ENCODE peak calls at places on chromosomes 5 and 9, in seven cellular contexts. Z is A549; S is SK-N-SH; Q is left ventricle myocardium inferior; B is tibial artery; M is neural progenitor cell; X is CD8-positive, alpha-beta T cell. F is an unnamed sample. For H3K9me3, the result is how much of the 10 kb centered on the place peaks cover.

GRCh38 chr9:130932220-130933069 is 6.6 kb downstream of the FIBCD1 start:
- DNase-seq in X (no peak), Z (no peak), Q (peak), B (no peak), S (no peak), M (peak), F (no peak)

GRCh38 chr5:11588803-11589202 is 315.4 kb downstream of the CTNND2 start:
- DNase-seq in M (peak), B (no peak), Q (no peak), Z (no peak), X (no peak), S (no peak), F (no peak)

GRCh38 chr5:172451771-172452197 is 2.5 kb downstream of the SH3PXD2B start:
- DNase-seq in S (no peak), M (no peak), Q (no peak), X (no peak), B (peak), Z (peak), F (no peak)

GRCh38 chr5:108728566-108729305 is 19.0 kb upstream of the FER start:
- DNase-seq in X (peak), M (no peak), Q (no peak), S (peak), B (no peak), Z (no peak), F (peak)

GRCh38 chr9:112069318-112070169 is 105.6 kb downstream of the SUSD1 start:
- DNase-seq in Q (no peak), X (no peak), B (no peak), M (no peak), Z (peak), S (no peak), F (no peak)

GRCh38 chr9:18821794-18822193 is 211.2 kb downstream of the SAXO1 start:
- DNase-seq in Q (no peak), M (no peak), Z (no peak), X (no peak), B (no peak), S (no peak), F (no peak)

GRCh38 chr5:139725073-139725830 is 70.4 kb upstream of the PSD2 start:
- DNase-seq in M (no peak), Z (no peak), S (peak), Q (no peak), B (peak), X (no peak), F (no peak)

GRCh38 chr9:38671372-38671731 is 48.6 kb downstream of the FAM240B start:
- DNase-seq in B (no peak), X (no peak), M (no peak), Q (no peak), S (no peak), Z (no peak), F (no peak)

GRCh38 chr5:147507480-147508126 is 2.3 kb downstream of the DPYSL3 start:
- DNase-seq in X (no peak), M (no peak), S (no peak), Q (no peak), Z (no peak), B (peak), F (no peak)

GRCh38 chr5:80129146-80129545 is 94.0 kb downstream of the THBS4 start:
- DNase-seq in Z (no peak), S (no peak), B (no peak), X (no peak), Q (no peak), M (no peak), F (no peak)

GRCh38 chr9:124699575-124699974 is 71.5 kb downstream of the NR6A1 start:
- DNase-seq in M (no peak), Q (no peak), X (no peak), S (no peak), B (no peak), Z (no peak), F (no peak)

GRCh38 chr5:162593881-162594280 is 526.3 kb downstream of the GABRG2 start:
- DNase-seq in S (peak), Q (no peak), Z (peak), B (no peak), X (no peak), M (no peak), F (no peak)

GRCh38 chr5:172872997-172873491 is 39.0 kb downstream of the ERGIC1 start:
- DNase-seq in Z (no peak), Q (peak), B (peak), S (no peak), M (no peak), X (no peak), F (no peak)

GRCh38 chr9:97747201-97747965 is 50.2 kb upstream of the XPA start:
- DNase-seq in X (no peak), Q (no peak), S (no peak), Z (no peak), M (peak), B (no peak), F (no peak)

GRCh38 chr9:98255578-98256296 is at the start of gene TBC1D2:
- DNase-seq in Q (peak), M (peak), X (peak), S (peak), B (peak), Z (peak), F (peak)

GRCh38 chr5:167463939-167464338 is 827.5 kb upstream of the WWC1 start:
- DNase-seq in X (no peak), Q (no peak), S (no peak), Z (no peak), B (no peak), M (no peak), F (no peak)
- H3K9me3 ChIP-seq in X (under half), Q (under half), S (under half), Z (under half), B (under half), M (under half), F (under half)

DNA sequence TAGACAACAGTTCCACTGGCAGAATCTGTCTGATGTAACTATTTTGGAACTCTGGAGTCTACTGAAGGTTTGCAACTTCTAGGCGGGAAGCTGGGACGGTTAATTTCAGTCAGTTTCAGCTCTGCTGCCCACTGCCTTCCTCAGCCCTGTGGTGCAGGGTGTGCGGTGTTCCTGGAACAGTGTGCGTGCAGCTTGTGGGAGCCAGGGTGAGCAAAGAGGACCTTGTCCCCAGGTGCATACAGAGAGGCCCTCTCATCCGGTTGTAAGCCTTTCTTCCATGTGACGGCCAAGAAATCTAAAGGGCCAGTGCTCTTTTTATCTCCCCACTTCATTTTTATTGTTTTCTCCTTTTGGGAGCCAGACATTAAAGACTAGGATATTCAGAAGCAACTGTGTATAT is 114.6 kb downstream of the EHMT1 start:
- DNase-seq in Q (no peak), X (no peak), M (no peak), Z (no peak), B (no peak), S (no peak), F (no peak)
- H3K9me3 ChIP-seq in Q (under half), X (under half), M (under half), Z (under half), B (under half), S (under half), F (under half)

GRCh38 chr9:137984520-137985257 is 107.1 kb downstream of the CACNA1B start:
- DNase-seq in M (no peak), Z (no peak), S (no peak), Q (no peak), B (no peak), X (no peak), F (no peak)
- H3K9me3 ChIP-seq in M (under half), Z (under half), S (under half), Q (under half), B (under half), X (under half), F (under half)

GRCh38 chr5:67748165-67748690 is 467.3 kb upstream of the PIK3R1 start:
- DNase-seq in S (no peak), X (no peak), Q (no peak), M (no peak), B (no peak), Z (no peak), F (no peak)
- H3K9me3 ChIP-seq in S (under half), X (under half), Q (under half), M (under half), B (under half), Z (under half), F (under half)

GRCh38 chr9:122519376-122519775 is 435 bp downstream of the OR1J4 start:
- DNase-seq in X (no peak), Z (no peak), Q (no peak), B (no peak), M (no peak), S (no peak), F (no peak)
- H3K9me3 ChIP-seq in X (under half), Z (under half), Q (under half), B (under half), M (under half), S (under half), F (under half)

DNA sequence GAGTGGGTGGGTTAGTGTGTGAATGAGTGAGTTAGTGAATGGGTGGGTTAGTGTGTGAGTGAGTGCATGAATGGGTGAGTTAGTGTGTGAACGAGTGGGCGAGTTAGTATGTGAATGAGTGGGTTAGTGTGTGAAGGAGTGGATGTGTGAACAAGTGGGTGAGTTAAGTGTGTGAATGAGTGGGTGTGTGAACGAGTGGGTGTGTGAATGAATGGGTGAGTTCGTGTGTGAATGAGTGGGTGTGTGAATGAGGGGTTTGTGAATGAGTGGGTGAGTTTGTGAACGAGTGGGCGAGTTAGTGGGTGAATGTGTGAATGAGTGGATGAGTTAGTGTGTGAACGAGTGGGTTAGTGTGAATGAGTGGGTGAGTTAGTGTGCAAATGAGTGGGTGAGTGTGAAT is 34.0 kb downstream of the NKD2 start:
- DNase-seq in B (no peak), M (no peak), Q (no peak), X (no peak), Z (no peak), S (no peak), F (no peak)
- H3K9me3 ChIP-seq in B (under half), M (under half), Q (under half), X (under half), Z (under half), S (under half), F (under half)

GRCh38 chr5:24026288-24026687 is 518.9 kb downstream of the PRDM9 start:
- DNase-seq in M (no peak), S (no peak), Z (no peak), Q (no peak), B (no peak), X (no peak), F (no peak)
- H3K9me3 ChIP-seq in M (under half), S (under half), Z (under half), Q (half or more), B (under half), X (under half), F (under half)

DNA sequence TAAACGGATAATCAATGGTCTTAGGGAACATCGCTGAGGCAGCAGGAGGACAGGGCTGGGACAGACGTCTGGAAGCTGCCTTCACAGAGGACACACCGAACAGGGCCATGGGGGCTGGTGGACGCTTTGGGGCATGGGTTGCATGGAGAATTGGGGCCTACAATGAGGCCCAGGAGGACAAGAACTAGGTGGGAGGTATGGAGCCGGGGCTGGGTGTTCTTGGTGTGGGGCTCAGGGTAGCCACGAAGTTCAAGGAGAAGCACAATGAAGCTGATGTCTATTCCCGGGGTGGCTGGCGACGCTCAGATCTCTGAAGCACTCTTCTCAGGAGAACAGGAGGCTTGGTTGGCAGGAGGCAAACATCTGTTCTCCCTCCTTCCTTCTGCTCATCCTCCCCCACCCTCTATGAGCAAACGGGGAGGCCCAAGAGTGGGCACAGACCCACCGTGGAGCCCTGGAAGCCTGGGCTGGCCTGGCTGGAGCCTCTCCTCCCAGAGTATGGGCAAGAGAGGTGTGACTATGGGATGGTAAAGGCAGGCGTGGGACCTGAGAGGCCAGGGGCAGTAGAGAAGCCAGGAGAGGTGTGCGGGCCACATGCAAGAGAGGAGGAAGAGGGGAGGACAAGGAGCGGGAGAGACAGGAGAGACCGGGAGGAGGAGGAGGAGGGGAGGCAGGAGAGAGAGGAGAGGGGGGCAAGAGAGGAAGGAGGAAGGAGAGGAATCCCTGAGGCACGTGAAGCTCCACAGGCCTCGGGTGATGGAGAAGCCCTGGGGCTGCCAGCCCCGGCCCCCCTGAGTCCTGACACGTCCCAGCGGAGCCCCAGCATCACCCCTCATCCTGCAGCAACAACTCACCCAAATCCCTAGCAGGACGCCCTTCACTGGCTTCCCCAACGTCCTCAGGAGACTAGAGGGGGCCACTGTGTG is 159.0 kb downstream of the OLFM1 start:
- DNase-seq in M (no peak), X (no peak), Z (no peak), S (no peak), Q (no peak), B (no peak), F (no peak)
- H3K9me3 ChIP-seq in M (under half), X (under half), Z (under half), S (under half), Q (under half), B (under half), F (under half)

GRCh38 chr5:1265026-1265425 is 29.8 kb downstream of the TERT start:
- DNase-seq in Q (no peak), S (no peak), M (no peak), Z (no peak), B (no peak), X (no peak), F (no peak)
- H3K9me3 ChIP-seq in Q (under half), S (under half), M (under half), Z (under half), B (half or more), X (under half), F (under half)

F was measured in T-helper 17 cell.